ENCODE peak calls at places on chromosomes 5 and 9, in four cellular contexts. W is pancreas, E is DND-41, H is stomach. B is an unnamed sample.

GRCh38 chr9:99126312-99126711 is 21.4 kb downstream of the TGFBR1 start:
- DNase-seq in W (no peak), E (no peak), H (no peak), B (no peak)

GRCh38 chr9:33029106-33029788 is 4.2 kb downstream of the DNAJA1 start:
- DNase-seq in W (no peak), E (no peak), H (no peak), B (no peak)

GRCh38 chr5:179619776-179620175 is 3.7 kb downstream of the HNRNPH1 start:
- DNase-seq in W (no peak), E (no peak), H (no peak), B (no peak)

GRCh38 chr9:70411141-70411929 is 3.1 kb downstream of the KLF9 start:
- DNase-seq in W (peak; percentile 55), E (no peak), H (peak; percentile 63), B (peak; percentile 72)

GRCh38 chr9:133580416-133580738 is 28.8 kb downstream of the FAM163B start:
- DNase-seq in W (no peak), E (no peak), H (no peak), B (no peak)

GRCh38 chr9:115039686-115040085 is 78.3 kb downstream of the TNC start:
- DNase-seq in W (no peak), E (no peak), H (no peak), B (no peak)

GRCh38 chr5:39713224-39713911 is 288.6 kb upstream of the DAB2 start:
- DNase-seq in W (no peak), E (no peak), H (no peak), B (no peak)

GRCh38 chr5:148746826-148747535 is 79.4 kb upstream of the ADRB2 start:
- DNase-seq in W (no peak), E (no peak), H (no peak), B (no peak)

GRCh38 chr5:59813761-59814562 is 79.6 kb downstream of the PDE4D start:
- DNase-seq in W (no peak), E (peak; percentile 20), H (no peak), B (no peak)

GRCh38 chr9:34633166-34633565 is 4.3 kb upstream of the ARID3C start:
- DNase-seq in W (no peak), E (no peak), H (no peak), B (no peak)

GRCh38 chr9:137804908-137805356 is 72.7 kb upstream of the CACNA1B start:
- DNase-seq in W (no peak), E (no peak), H (no peak), B (no peak)

GRCh38 chr5:42858031-42858643 is 46.4 kb upstream of the SELENOP start:
- DNase-seq in W (no peak), E (no peak), H (no peak), B (no peak)

GRCh38 chr9:121992571-121993212 is 100.4 kb downstream of the TTLL11 start:
- DNase-seq in W (peak; percentile 51), E (peak; percentile 40), H (peak; percentile 67), B (no peak)

GRCh38 chr9:134361426-134361825 is 35.2 kb downstream of the RXRA start:
- DNase-seq in W (no peak), E (no peak), H (no peak), B (no peak)

GRCh38 chr9:94108584-94108983 is 24.3 kb downstream of the PTPDC1 start:
- DNase-seq in W (no peak), E (no peak), H (no peak), B (no peak)

GRCh38 chr9:28782630-28783029 is 1209.3 kb upstream of the C9orf72 start:
- DNase-seq in W (no peak), E (no peak), H (no peak), B (no peak)

GRCh38 chr5:168366124-168366523 is 74.7 kb downstream of the WWC1 start:
- DNase-seq in W (no peak), E (no peak), H (no peak), B (no peak)

GRCh38 chr5:154620406-154620805 is 134.8 kb upstream of the LARP1 start:
- DNase-seq in W (no peak), E (no peak), H (no peak), B (no peak)

GRCh38 chr5:125199968-125200841 is 453.8 kb upstream of the ZNF608 start:
- DNase-seq in W (no peak), E (no peak), H (peak; percentile 29), B (no peak)

GRCh38 chr9:124266139-124266825 is 8.5 kb downstream of the NEK6 start:
- DNase-seq in W (no peak), E (no peak), H (no peak), B (no peak)

GRCh38 chr5:160460377-160461049 is 38.9 kb downstream of the PTTG1 start:
- DNase-seq in W (no peak), E (no peak), H (no peak), B (no peak)

GRCh38 chr5:27818888-27819287 is 780.5 kb upstream of the CDH9 start:
- DNase-seq in W (no peak), E (no peak), H (no peak), B (no peak)

GRCh38 chr9:38380230-38380871 is 12.2 kb upstream of the ALDH1B1 start:
- DNase-seq in W (no peak), E (no peak), H (no peak), B (no peak)

GRCh38 chr5:62143268-62144229 is 162.5 kb upstream of the KIF2A start:
- DNase-seq in W (no peak), E (no peak), H (no peak), B (no peak)

GRCh38 chr5:75434107-75434506 is 77.3 kb downstream of the CERT1 start:
- DNase-seq in W (no peak), E (no peak), H (no peak), B (no peak)

GRCh38 chr5:10354048-10354872 is 765 bp downstream of the MARCHF6 start:
- DNase-seq in W (no peak), E (peak; percentile 54), H (peak; percentile 49), B (peak; percentile 73)

GRCh38 chr9:79667716-79668458 is 96.1 kb downstream of the TLE4 start:
- DNase-seq in W (no peak), E (no peak), H (peak; percentile 72), B (no peak)

GRCh38 chr5:68419637-68420452 is 204.3 kb downstream of the PIK3R1 start:
- DNase-seq in W (no peak), E (no peak), H (no peak), B (no peak)

GRCh38 chr5:10288600-10289213 is 19.0 kb downstream of the CMBL start:
- DNase-seq in W (peak; percentile 96), E (peak; percentile 71), H (peak; percentile 96), B (peak; percentile 92)

GRCh38 chr5:168268949-168269943 is 22.2 kb upstream of the WWC1 start:
- DNase-seq in W (peak; percentile 89), E (peak; percentile 87), H (peak; percentile 92), B (peak; percentile 93)

GRCh38 chr5:122283592-122283991 is 28.4 kb upstream of the SNCAIP start:
- DNase-seq in W (no peak), E (no peak), H (no peak), B (no peak)

GRCh38 chr5:122292357-122292756 is 19.7 kb upstream of the SNCAIP start:
- DNase-seq in W (no peak), E (no peak), H (no peak), B (no peak)

GRCh38 chr5:122286547-122286946 is 25.5 kb upstream of the SNCAIP start:
- DNase-seq in W (no peak), E (no peak), H (no peak), B (no peak)

GRCh38 chr5:122291000-122291592 is 20.9 kb upstream of the SNCAIP start:
- DNase-seq in W (no peak), E (no peak), H (no peak), B (no peak)

DNA sequence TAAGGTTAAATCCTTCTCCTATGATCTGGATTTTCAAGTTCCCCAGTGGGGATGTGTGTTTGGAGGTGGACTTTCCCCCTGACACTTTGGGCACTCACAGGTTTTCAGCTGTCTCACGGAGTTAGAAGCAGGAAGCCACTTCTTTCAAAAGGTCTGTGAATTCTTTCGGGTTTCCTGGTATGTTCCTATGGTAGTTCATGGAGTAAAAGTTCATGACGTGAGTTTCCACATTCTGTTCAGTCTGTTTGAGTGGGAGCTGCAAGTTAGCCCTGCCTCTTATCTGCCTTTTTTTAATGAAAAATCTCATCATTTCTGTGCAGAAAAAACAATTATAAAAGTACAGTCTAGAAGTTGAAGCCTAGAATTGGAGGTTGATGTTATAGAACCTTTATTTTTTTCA is 24.9 kb upstream of the SNCAIP start:
- DNase-seq in W (no peak), E (no peak), H (no peak), B (no peak)
- H3K4me3 ChIP-seq in W (no peak overlapping the region), E (no peak overlapping the region), H (no peak overlapping the region), B (no peak overlapping the region)

GRCh38 chr5:181120311-181120710 is 10.7 kb downstream of the OR2V1 start:
- DNase-seq in W (no peak), E (no peak), H (no peak), B (no peak)

GRCh38 chr5:181119105-181119504 is 11.9 kb downstream of the OR2V1 start:
- DNase-seq in W (no peak), E (no peak), H (no peak), B (no peak)

GRCh38 chr5:181120761-181121160 is 10.2 kb downstream of the OR2V1 start:
- DNase-seq in W (no peak), E (no peak), H (no peak), B (no peak)

GRCh38 chr5:181114844-181115778 is 15.9 kb downstream of the OR2V1 start:
- DNase-seq in W (no peak), E (no peak), H (no peak), B (peak; percentile 51)

GRCh38 chr5:181118369-181118768 is 12.6 kb downstream of the OR2V1 start:
- DNase-seq in W (no peak), E (no peak), H (no peak), B (no peak)
- H3K27me3 ChIP-seq in W (peaks cover 24% of the 10 kb centered on the region), E (peaks cover 4% of the 10 kb centered on the region), H (peaks cover 15% of the 10 kb centered on the region), B (peaks cover 63% of the 10 kb centered on the region)

GRCh38 chr9:129632460-129632859 is 6.5 kb downstream of the NTMT1 start:
- DNase-seq in W (no peak), E (no peak), H (no peak), B (no peak)

GRCh38 chr9:129629251-129629650 is 3.3 kb downstream of the NTMT1 start:
- DNase-seq in W (no peak), E (no peak), H (no peak), B (no peak)

GRCh38 chr9:129633207-129633606 is 7.2 kb downstream of the NTMT1 start:
- DNase-seq in W (no peak), E (no peak), H (no peak), B (no peak)

GRCh38 chr9:129631673-129632129 is 5.7 kb downstream of the NTMT1 start:
- DNase-seq in W (no peak), E (no peak), H (peak; percentile 50), B (no peak)

GRCh38 chr9:129630967-129631672 is 5.2 kb downstream of the NTMT1 start:
- DNase-seq in W (no peak), E (no peak), H (no peak), B (no peak)
- H3K4me1 ChIP-seq in W (peaks cover 5% of the 10 kb centered on the region), E (peaks cover 28% of the 10 kb centered on the region), H (peaks cover 43% of the 10 kb centered on the region), B (peaks cover 32% of the 10 kb centered on the region)

DNA sequence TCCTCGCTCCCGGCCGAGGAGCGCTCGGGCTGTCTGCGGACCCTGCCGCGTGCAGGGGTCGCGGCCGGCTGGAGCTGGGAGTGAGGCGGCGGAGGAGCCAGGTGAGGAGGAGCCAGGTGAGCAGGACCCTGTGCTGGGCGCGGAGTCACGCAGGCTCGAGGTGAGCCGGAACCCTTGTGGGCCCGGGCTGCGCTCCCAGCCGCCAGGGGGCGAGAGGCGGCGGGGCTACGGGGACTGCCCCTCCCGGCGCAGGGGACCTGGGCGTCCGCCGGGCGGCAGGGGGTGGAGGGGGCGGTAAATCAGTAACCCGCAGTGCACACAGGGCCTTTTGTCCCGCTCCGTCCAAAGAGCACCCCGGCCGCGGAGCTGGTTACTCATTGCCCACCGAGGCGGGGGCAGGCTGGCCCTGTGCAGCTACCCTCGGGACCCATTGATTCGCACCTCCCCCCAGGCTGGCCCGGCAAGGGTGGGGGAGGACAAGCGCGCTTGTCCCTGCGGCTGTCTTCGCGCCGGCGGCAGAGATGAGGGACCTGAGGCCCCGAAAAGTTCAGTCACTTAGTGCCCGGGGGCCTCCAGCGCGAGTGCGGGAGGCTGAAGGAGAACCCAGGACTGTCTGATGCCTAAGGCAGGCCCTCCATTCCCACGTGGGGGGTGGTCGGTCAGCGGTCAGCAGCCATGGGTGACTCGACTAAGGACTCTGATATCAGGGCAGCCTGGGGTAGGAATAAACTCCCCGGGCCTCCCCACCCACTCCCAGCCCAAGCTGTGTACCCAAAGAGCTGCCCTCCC is 397 bp downstream of the FGFR4 start:
- DNase-seq in W (peak; percentile 89), E (no peak), H (peak; percentile 70), B (peak; percentile 85)
- H3K4me3 ChIP-seq in W (peak overlapping the region; percentile 12), E (no peak overlapping the region), H (peak overlapping the region; percentile 56), B (peak overlapping the region; percentile 57)

B was measured in upper lobe of right lung.